ENCODE peak calls at places on chromosomes 13 and 19, in eight cellular contexts. U is cardiac fibroblast, L is tibial nerve, Z is choroid plexus epithelial cell, E is MM.1S, V is dorsolateral prefrontal cortex, W is foreskin fibroblast, H is mesenchymal stem cell. O is an unnamed sample.

GRCh38 chr13:113802090-113802531 is 43.1 kb downstream of the TMEM255B start:
- DNase-seq in E (peak; percentile 30), Z (peak; percentile 77), L (peak; percentile 68), W (peak; percentile 94), V (no peak), H (peak; percentile 83), U (peak; percentile 83), O (peak; percentile 34)

GRCh38 chr19:35462476-35462953 is 14.5 kb downstream of the FFAR2 start:
- DNase-seq in L (no peak), Z (no peak), H (peak; percentile 29), W (no peak), E (peak; percentile 89), U (no peak), V (no peak), O (peak; percentile 27)

GRCh38 chr13:47835470-47836228 is 165.4 kb downstream of the SUCLA2 start:
- DNase-seq in Z (no peak), H (no peak), V (no peak), W (peak; percentile 6), E (no peak), U (no peak), L (no peak), O (no peak)

GRCh38 chr13:31263346-31263745 is 63.6 kb downstream of the B3GLCT start:
- DNase-seq in H (no peak), Z (no peak), E (no peak), W (no peak), U (no peak), V (no peak), L (no peak), O (no peak)

GRCh38 chr13:73370066-73370465 is 311.3 kb downstream of the KLF5 start:
- DNase-seq in V (no peak), W (no peak), E (no peak), H (no peak), U (no peak), Z (no peak), L (no peak), O (no peak)

GRCh38 chr13:73299787-73300186 is 241.0 kb downstream of the KLF5 start:
- DNase-seq in E (no peak), W (no peak), V (no peak), L (no peak), Z (peak; percentile 2), U (no peak), H (peak; percentile 4), O (no peak)

GRCh38 chr19:46125447-46125846 is 959 bp upstream of the IGFL3 start:
- DNase-seq in Z (no peak), L (no peak), H (no peak), W (no peak), E (no peak), U (no peak), V (no peak), O (no peak)

GRCh38 chr13:32837973-32838940 is 178.0 kb upstream of the KL start:
- DNase-seq in U (no peak), V (no peak), L (no peak), Z (no peak), H (no peak), W (no peak), E (no peak), O (no peak)

GRCh38 chr19:5694167-5694951 is 4.3 kb downstream of the RPL36 start:
- DNase-seq in U (no peak), V (no peak), Z (no peak), E (no peak), W (no peak), L (no peak), H (no peak), O (no peak)

GRCh38 chr13:111906306-111906705 is 160.6 kb upstream of the SOX1 start:
- DNase-seq in U (no peak), E (no peak), H (no peak), V (peak; percentile 17), L (no peak), W (no peak), Z (no peak), O (no peak)

GRCh38 chr13:113819731-113820715 is 43.9 kb downstream of the GAS6 start:
- DNase-seq in V (no peak), L (no peak), E (no peak), Z (peak; percentile 23), W (peak; percentile 74), U (no peak), H (peak; percentile 8), O (no peak)

GRCh38 chr13:88800505-88800904 is 1129.3 kb downstream of the SLITRK5 start:
- DNase-seq in Z (peak; percentile 0), V (no peak), U (no peak), W (no peak), H (no peak), E (no peak), L (no peak), O (no peak)

GRCh38 chr13:43077446-43077845 is 54.1 kb downstream of the DNAJC15 start:
- DNase-seq in U (no peak), Z (no peak), W (no peak), V (no peak), H (peak; percentile 21), L (no peak), E (no peak), O (no peak)

GRCh38 chr19:46049597-46049996 is 8.8 kb upstream of the IGFL4 start:
- DNase-seq in V (no peak), L (no peak), E (no peak), Z (no peak), W (no peak), H (no peak), U (no peak), O (no peak)

GRCh38 chr19:7907122-7907521 is 3.4 kb downstream of the MAP2K7 start:
- DNase-seq in V (no peak), U (no peak), H (no peak), E (no peak), W (no peak), L (no peak), Z (no peak), O (no peak)

GRCh38 chr13:94382520-94382919 is 97.0 kb downstream of the DCT start:
- DNase-seq in E (no peak), V (no peak), H (no peak), L (no peak), U (no peak), Z (no peak), W (no peak), O (no peak)

GRCh38 chr13:72986197-72986596 is 72.6 kb upstream of the KLF5 start:
- DNase-seq in U (no peak), W (no peak), H (no peak), V (no peak), Z (no peak), E (no peak), L (no peak), O (no peak)

GRCh38 chr13:65921933-65922332 is 1308.2 kb downstream of the PCDH9 start:
- DNase-seq in Z (peak; percentile 61), E (no peak), U (no peak), H (no peak), L (no peak), V (no peak), W (no peak), O (no peak)

GRCh38 chr13:87777395-87777794 is 106.2 kb downstream of the SLITRK5 start:
- DNase-seq in U (no peak), V (no peak), W (no peak), L (no peak), Z (peak; percentile 13), H (peak; percentile 6), E (peak; percentile 56), O (no peak)

GRCh38 chr13:79171131-79172061 is 234.7 kb downstream of the RBM26 start:
- DNase-seq in W (no peak), E (no peak), Z (no peak), H (no peak), U (no peak), L (no peak), V (no peak), O (no peak)

GRCh38 chr13:70523622-70524021 is 415.4 kb upstream of the KLHL1 start:
- DNase-seq in U (no peak), Z (peak; percentile 15), H (peak; percentile 32), V (no peak), E (no peak), W (no peak), L (peak; percentile 10), O (no peak)

GRCh38 chr13:80553041-80553440 is 212.1 kb upstream of the SPRY2 start:
- DNase-seq in U (no peak), V (no peak), E (no peak), W (no peak), H (no peak), L (no peak), Z (no peak), O (no peak)

GRCh38 chr13:37107868-37108267 is 2.4 kb upstream of the CSNK1A1L start:
- DNase-seq in L (no peak), V (no peak), U (no peak), E (no peak), W (no peak), Z (no peak), H (no peak), O (no peak)

GRCh38 chr19:31408460-31409124 is 59.4 kb upstream of the TSHZ3 start:
- DNase-seq in E (no peak), V (no peak), U (peak; percentile 97), W (peak; percentile 82), H (peak; percentile 96), L (no peak), Z (peak; percentile 92), O (no peak)
- H3K4me3 ChIP-seq in E (no peak overlapping the region), V (no peak overlapping the region), U (no peak overlapping the region), W (no peak overlapping the region), H (peak overlapping the region; percentile 18), L (no peak overlapping the region), Z (no peak overlapping the region), O (no peak overlapping the region)

GRCh38 chr19:41913476-41914190 is 14.6 kb downstream of the ERFL start:
- DNase-seq in L (no peak), W (no peak), U (no peak), V (no peak), Z (no peak), E (no peak), H (no peak), O (no peak)
- H3K4me3 ChIP-seq in L (no peak overlapping the region), W (no peak overlapping the region), U (no peak overlapping the region), V (no peak overlapping the region), Z (no peak overlapping the region), E (no peak overlapping the region), H (no peak overlapping the region), O (no peak overlapping the region)

GRCh38 chr13:76861859-76862258 is 24.3 kb downstream of the KCTD12 start:
- DNase-seq in H (no peak), Z (peak; percentile 26), W (peak; percentile 47), U (peak; percentile 18), E (no peak), V (no peak), L (no peak), O (no peak)

GRCh38 chr13:76864259-76864658 is 21.9 kb downstream of the KCTD12 start:
- DNase-seq in W (no peak), U (no peak), Z (no peak), V (no peak), H (no peak), L (no peak), E (no peak), O (no peak)

GRCh38 chr13:76865109-76865508 is 21.1 kb downstream of the KCTD12 start:
- DNase-seq in H (no peak), V (no peak), Z (no peak), L (no peak), E (no peak), U (no peak), W (no peak), O (no peak)

GRCh38 chr13:76860706-76861105 is 25.5 kb downstream of the KCTD12 start:
- DNase-seq in E (no peak), H (no peak), W (no peak), V (no peak), Z (no peak), L (no peak), U (no peak), O (no peak)

GRCh38 chr13:76863022-76863421 is 23.2 kb downstream of the KCTD12 start:
- DNase-seq in W (no peak), Z (no peak), E (no peak), V (no peak), L (no peak), U (no peak), H (no peak), O (no peak)
- H3K4me3 ChIP-seq in W (no peak overlapping the region), Z (no peak overlapping the region), E (no peak overlapping the region), V (no peak overlapping the region), L (no peak overlapping the region), U (no peak overlapping the region), H (no peak overlapping the region), O (no peak overlapping the region)

GRCh38 chr19:53156888-53157287 is 2.0 kb downstream of the ZNF347 start:
- DNase-seq in E (no peak), H (no peak), Z (no peak), V (no peak), U (no peak), W (no peak), L (no peak), O (no peak)
- H3K4me3 ChIP-seq in E (no peak overlapping the region), H (peak overlapping the region; percentile 83), Z (no peak overlapping the region), V (peak overlapping the region; percentile 79), U (no peak overlapping the region), W (no peak overlapping the region), L (no peak overlapping the region), O (no peak overlapping the region)

O was measured in colonic mucosa.